ENCODE peak calls at places on chromosomes 7 and 10, in five cellular contexts. M is NCI-H510A treated with DMSO at 0.1 percent for 48 hours, I is frontal cortex, T is head of caudate nucleus, Q is iris pigment epithelial cell. C is an unnamed sample.

GRCh38 chr7:117715784-117716445 is 157.3 kb downstream of the CTTNBP2 start:
- DNase-seq in M (peak), I (peak), T (no peak), Q (peak), C (peak)

GRCh38 chr10:27745719-27746363 is at the start of gene MKX:
- DNase-seq in M (peak), I (no peak), T (no peak), Q (peak), C (peak)

GRCh38 chr7:38858281-38858884 is 50.6 kb downstream of the VPS41 start:
- DNase-seq in M (peak), I (no peak), T (no peak), Q (peak), C (peak)

GRCh38 chr7:30845426-30846135 is 66.1 kb upstream of the AQP1 start:
- DNase-seq in M (peak), I (no peak), T (no peak), Q (peak), C (peak)

GRCh38 chr10:48659790-48660189 is 24.9 kb upstream of the WDFY4 start:
- DNase-seq in M (no peak), I (no peak), T (no peak), Q (no peak), C (no peak)

GRCh38 chr7:100582041-100582579 is 3.8 kb downstream of the LRCH4 start:
- DNase-seq in M (no peak), I (no peak), T (no peak), Q (no peak), C (no peak)

GRCh38 chr10:31977440-31978157 is 49.0 kb upstream of the ARHGAP12 start:
- DNase-seq in M (no peak), I (no peak), T (no peak), Q (peak), C (peak)

GRCh38 chr7:146956853-146957252 is 840.3 kb downstream of the CNTNAP2 start:
- DNase-seq in M (no peak), I (no peak), T (no peak), Q (no peak), C (no peak)

GRCh38 chr10:113444766-113445365 is 108.0 kb upstream of the HABP2 start:
- DNase-seq in M (no peak), I (no peak), T (no peak), Q (no peak), C (no peak)

GRCh38 chr10:123236122-123236521 is 81.9 kb downstream of the BUB3 start:
- DNase-seq in M (no peak), I (no peak), T (no peak), Q (peak), C (no peak)

GRCh38 chr7:47221826-47222225 is 360.1 kb downstream of the TNS3 start:
- DNase-seq in M (no peak), I (no peak), T (no peak), Q (no peak), C (no peak)

GRCh38 chr10:103685880-103686669 is 169.3 kb downstream of the SH3PXD2A start:
- DNase-seq in M (peak), I (peak), T (peak), Q (peak), C (peak)

GRCh38 chr10:78568664-78569063 is 500.1 kb upstream of the ZMIZ1 start:
- DNase-seq in M (no peak), I (no peak), T (no peak), Q (no peak), C (no peak)

GRCh38 chr10:87852092-87852491 is 11.2 kb downstream of the KLLN start:
- DNase-seq in M (no peak), I (no peak), T (no peak), Q (no peak), C (no peak)

GRCh38 chr7:30027065-30027456 is 559 bp upstream of the FKBP14 start:
- DNase-seq in M (no peak), I (no peak), T (no peak), Q (peak), C (peak)

GRCh38 chr10:95256268-95256667 is 34.5 kb downstream of the PDLIM1 start:
- DNase-seq in M (no peak), I (no peak), T (no peak), Q (no peak), C (no peak)

GRCh38 chr7:157875230-157876179 is 538.7 kb downstream of the DNAJB6 start:
- DNase-seq in M (peak), I (no peak), T (peak), Q (no peak), C (no peak)

GRCh38 chr7:101985646-101986199 is 168.3 kb downstream of the CUX1 start:
- DNase-seq in M (peak), I (no peak), T (no peak), Q (no peak), C (no peak)

C was measured in AG08396.